ENCODE peak calls at places on chromosomes 6 and 20, in six cellular contexts. D is progenitor cell of endocrine pancreas; M is activated naive CD8-positive, alpha-beta T cell treated with anti-CD3 and anti-CD28 coated beads, Interleukin-2, amount 50 U/mL, for 24 hours; V is A172; H is left ventricle myocardium superior; S is Right ventricle myocardium superior. F is an unnamed sample.

GRCh38 chr20:23106271-23106851 is 20.2 kb upstream of the CD93 start:
- DNase-seq in D (no peak), M (no peak), V (no peak), H (no peak), S (no peak), F (no peak)

GRCh38 chr6:26375270-26375669 is 7.6 kb upstream of the BTN2A2 start:
- DNase-seq in D (no peak), M (no peak), V (no peak), H (no peak), S (no peak), F (no peak)

GRCh38 chr20:20321134-20321533 is 46.8 kb upstream of the INSM1 start:
- DNase-seq in D (no peak), M (no peak), V (no peak), H (no peak), S (no peak), F (no peak)

GRCh38 chr20:46056027-46056833 is 27.2 kb downstream of the SLC12A5 start:
- DNase-seq in D (no peak), M (no peak), V (no peak), H (no peak), S (no peak), F (no peak)

GRCh38 chr6:66328181-66328580 is 621.2 kb upstream of the EYS start:
- DNase-seq in D (no peak), M (no peak), V (peak; percentile 22), H (no peak), S (no peak), F (no peak)

GRCh38 chr6:144106206-144106605 is 10.8 kb upstream of the SF3B5 start:
- DNase-seq in D (no peak), M (no peak), V (no peak), H (no peak), S (no peak), F (no peak)

GRCh38 chr6:100281471-100281878 is 183.2 kb downstream of the SIM1 start:
- DNase-seq in D (peak; percentile 21), M (no peak), V (no peak), H (peak; percentile 14), S (no peak), F (no peak)

GRCh38 chr20:58092353-58092752 is 136.1 kb downstream of the ANKRD60 start:
- DNase-seq in D (no peak), M (no peak), V (no peak), H (no peak), S (no peak), F (no peak)

GRCh38 chr6:41277644-41278043 is 8.8 kb downstream of the TREM1 start:
- DNase-seq in D (no peak), M (no peak), V (no peak), H (no peak), S (no peak), F (no peak)

GRCh38 chr6:106547556-106547955 is 81.7 kb downstream of the RTN4IP1 start:
- DNase-seq in D (no peak), M (no peak), V (no peak), H (no peak), S (no peak), F (no peak)

GRCh38 chr6:11947063-11947462 is 65.0 kb upstream of the HIVEP1 start:
- DNase-seq in D (no peak), M (no peak), V (no peak), H (no peak), S (no peak), F (no peak)

GRCh38 chr20:50469324-50469723 is 40.9 kb upstream of the PTPN1 start:
- DNase-seq in D (no peak), M (no peak), V (no peak), H (no peak), S (no peak), F (no peak)

GRCh38 chr6:109260126-109260525 is 122.1 kb downstream of the CD164 start:
- DNase-seq in D (no peak), M (no peak), V (no peak), H (no peak), S (no peak), F (no peak)

GRCh38 chr6:40500227-40500626 is 86.9 kb downstream of the LRFN2 start:
- DNase-seq in D (no peak), M (no peak), V (no peak), H (no peak), S (no peak), F (no peak)

GRCh38 chr20:4869290-4870193 is 131.8 kb downstream of the SLC23A2 start:
- DNase-seq in D (no peak), M (no peak), V (peak; percentile 56), H (no peak), S (no peak), F (no peak)

GRCh38 chr6:148945311-148946021 is 198.6 kb downstream of the UST start:
- DNase-seq in D (no peak), M (no peak), V (no peak), H (no peak), S (no peak), F (no peak)

GRCh38 chr6:99151634-99152344 is 197.7 kb downstream of the FAXC start:
- DNase-seq in D (peak; percentile 36), M (peak; percentile 54), V (peak; percentile 13), H (peak; percentile 49), S (no peak), F (no peak)

GRCh38 chr6:114435985-114436384 is 93.2 kb upstream of the HS3ST5 start:
- DNase-seq in D (no peak), M (no peak), V (no peak), H (no peak), S (no peak), F (no peak)

GRCh38 chr20:64101731-64102621 is 5.4 kb downstream of the NPBWR2 start:
- DNase-seq in D (peak; percentile 64), M (peak; percentile 84), V (no peak), H (peak; percentile 72), S (peak; percentile 67), F (no peak)

GRCh38 chr6:114053791-114054190 is 82.8 kb upstream of the HDAC2 start:
- DNase-seq in D (no peak), M (no peak), V (no peak), H (no peak), S (no peak), F (no peak)

GRCh38 chr6:33975631-33976424 is 170.1 kb downstream of the GRM4 start:
- DNase-seq in D (no peak), M (no peak), V (no peak), H (no peak), S (no peak), F (no peak)

F was measured in keratinocyte.